ENCODE peak calls at places on chromosome 18, in six cellular contexts. Z, Q, N, K, I and V are unnamed samples.

GRCh38 chr18:67400502-67401117 is 115.9 kb downstream of the DSEL start:
- DNase-seq in Z (no peak), Q (no peak), N (no peak), K (peak), I (no peak), V (no peak)

GRCh38 chr18:13191779-13192178 is 26.8 kb upstream of the LDLRAD4 start:
- DNase-seq in Z (no peak), Q (no peak), N (no peak), K (no peak), I (no peak), V (no peak)

GRCh38 chr18:36724591-36725001 is 104.2 kb downstream of the TPGS2 start:
- DNase-seq in Z (no peak), Q (no peak), N (no peak), K (peak), I (no peak), V (no peak)

GRCh38 chr18:79847606-79848293 is 50.0 kb downstream of the KCNG2 start:
- DNase-seq in Z (no peak), Q (no peak), N (no peak), K (no peak), I (no peak), V (no peak)

GRCh38 chr18:10270160-10270571 is 184.3 kb upstream of the APCDD1 start:
- DNase-seq in Z (no peak), Q (no peak), N (no peak), K (no peak), I (no peak), V (no peak)

GRCh38 chr18:61093967-61094366 is 239.3 kb upstream of the CDH20 start:
- DNase-seq in Z (no peak), Q (no peak), N (no peak), K (no peak), I (no peak), V (no peak)

GRCh38 chr18:9428301-9428706 is 47.0 kb upstream of the RALBP1 start:
- DNase-seq in Z (no peak), Q (no peak), N (no peak), K (no peak), I (no peak), V (no peak)

GRCh38 chr18:79428287-79428686 is 32.6 kb downstream of the NFATC1 start:
- DNase-seq in Z (no peak), Q (no peak), N (no peak), K (no peak), I (no peak), V (no peak)

GRCh38 chr18:49025426-49025766 is 74.6 kb upstream of the SMAD7 start:
- DNase-seq in Z (no peak), Q (no peak), N (peak), K (no peak), I (no peak), V (no peak)

GRCh38 chr18:59514193-59514592 is 155.1 kb upstream of the LMAN1 start:
- DNase-seq in Z (no peak), Q (peak), N (no peak), K (peak), I (peak), V (no peak)

GRCh38 chr18:5518899-5519371 is 24.9 kb downstream of the EPB41L3 start:
- DNase-seq in Z (no peak), Q (no peak), N (no peak), K (peak), I (no peak), V (no peak)

GRCh38 chr18:37710731-37711130 is 145.1 kb upstream of the CELF4 start:
- DNase-seq in Z (no peak), Q (no peak), N (no peak), K (no peak), I (no peak), V (no peak)

GRCh38 chr18:63971320-63972071 is 1.6 kb downstream of the SERPINB8 start:
- DNase-seq in Z (no peak), Q (no peak), N (no peak), K (no peak), I (no peak), V (no peak)

GRCh38 chr18:10128906-10129305 is 215.1 kb downstream of the VAPA start:
- DNase-seq in Z (no peak), Q (no peak), N (no peak), K (no peak), I (no peak), V (no peak)

GRCh38 chr18:3463052-3463451 is 13.1 kb downstream of the TGIF1 start:
- DNase-seq in Z (no peak), Q (no peak), N (no peak), K (peak), I (peak), V (no peak)

GRCh38 chr18:24539866-24540604 is 79.6 kb downstream of the HRH4 start:
- DNase-seq in Z (no peak), Q (no peak), N (no peak), K (no peak), I (no peak), V (no peak)

GRCh38 chr18:75035944-75036343 is 173.0 kb downstream of the PTGR3 start:
- DNase-seq in Z (no peak), Q (no peak), N (no peak), K (no peak), I (no peak), V (no peak)

GRCh38 chr18:62720048-62720447 is 4.7 kb downstream of the PHLPP1 start:
- DNase-seq in Z (no peak), Q (no peak), N (no peak), K (no peak), I (no peak), V (no peak)

GRCh38 chr18:48948112-48949050 is 2.4 kb downstream of the SMAD7 start:
- DNase-seq in Z (no peak), Q (peak), N (peak), K (no peak), I (peak), V (peak)

GRCh38 chr18:61531891-61532290 is 198.7 kb downstream of the CDH20 start:
- DNase-seq in Z (no peak), Q (no peak), N (no peak), K (no peak), I (no peak), V (no peak)

GRCh38 chr18:35231052-35231451 is 9.8 kb upstream of the ZNF397 start:
- DNase-seq in Z (peak), Q (peak), N (peak), K (peak), I (peak), V (peak)

GRCh38 chr18:79733996-79734770 is 54.6 kb downstream of the CTDP1 start:
- DNase-seq in Z (no peak), Q (no peak), N (no peak), K (no peak), I (no peak), V (peak)

GRCh38 chr18:36408606-36409005 is 111.1 kb downstream of the FHOD3 start:
- DNase-seq in Z (no peak), Q (no peak), N (no peak), K (no peak), I (no peak), V (no peak)

GRCh38 chr18:22191346-22191710 is 21.9 kb downstream of the GATA6 start:
- DNase-seq in Z (no peak), Q (no peak), N (no peak), K (peak), I (no peak), V (no peak)

GRCh38 chr18:79520473-79521390 is 125.0 kb downstream of the NFATC1 start:
- DNase-seq in Z (no peak), Q (no peak), N (no peak), K (no peak), I (no peak), V (peak)

GRCh38 chr18:69658137-69658536 is 257.4 kb downstream of the DOK6 start:
- DNase-seq in Z (no peak), Q (no peak), N (no peak), K (peak), I (no peak), V (no peak)

GRCh38 chr18:23069481-23069880 is 65.8 kb upstream of the CABLES1 start:
- DNase-seq in Z (no peak), Q (no peak), N (peak), K (no peak), I (no peak), V (no peak)

GRCh38 chr18:45774065-45774521 is 50.1 kb downstream of the SLC14A1 start:
- DNase-seq in Z (no peak), Q (no peak), N (peak), K (peak), I (no peak), V (no peak)

GRCh38 chr18:55435592-55435991 is 152.4 kb downstream of the TCF4 start:
- DNase-seq in Z (no peak), Q (no peak), N (no peak), K (no peak), I (no peak), V (no peak)

GRCh38 chr18:44626807-44627206 is 53.9 kb upstream of the SETBP1 start:
- DNase-seq in Z (no peak), Q (no peak), N (no peak), K (no peak), I (no peak), V (no peak)

GRCh38 chr18:80041424-80041823 is 7.2 kb downstream of the RBFA start:
- DNase-seq in Z (no peak), Q (no peak), N (no peak), K (no peak), I (no peak), V (no peak)

GRCh38 chr18:43627833-43628370 is 350.6 kb upstream of the SYT4 start:
- DNase-seq in Z (no peak), Q (no peak), N (no peak), K (no peak), I (no peak), V (no peak)

GRCh38 chr18:76759056-76759455 is 63.3 kb upstream of the ZNF236 start:
- DNase-seq in Z (no peak), Q (no peak), N (no peak), K (no peak), I (no peak), V (no peak)

GRCh38 chr18:38262666-38263065 is 697.1 kb upstream of the CELF4 start:
- DNase-seq in Z (no peak), Q (no peak), N (no peak), K (no peak), I (no peak), V (no peak)

GRCh38 chr18:75714766-75715165 is 287.3 kb upstream of the SMIM21 start:
- DNase-seq in Z (no peak), Q (no peak), N (no peak), K (no peak), I (no peak), V (no peak)